ENCODE peak calls at places on chromosomes 5 and 9, in five cellular contexts. One of them, this sample, is unnamed.

GRCh38 chr9:29798599-29798998 is 2225.3 kb upstream of the C9orf72 start:
- DNase-seq in endodermal cell: no peak
- DNase-seq in RWPE1: peak; percentile 9
- DNase-seq in HCT116: no peak
- DNase-seq in H9: no peak
- DNase-seq in this sample: no peak

GRCh38 chr9:110578896-110579752 is at the start of gene SVEP1:
- DNase-seq in endodermal cell: peak; percentile 84
- DNase-seq in RWPE1: peak; percentile 42
- DNase-seq in HCT116: no peak
- DNase-seq in H9: peak; percentile 61
- DNase-seq in this sample: no peak

GRCh38 chr5:135526924-135527323 is 8.8 kb downstream of the NEUROG1 start:
- DNase-seq in endodermal cell: no peak
- DNase-seq in RWPE1: no peak
- DNase-seq in HCT116: no peak
- DNase-seq in H9: no peak
- DNase-seq in this sample: no peak

GRCh38 chr5:77645158-77645994 is 6.9 kb upstream of the OTP start:
- DNase-seq in endodermal cell: peak; percentile 85
- DNase-seq in RWPE1: no peak
- DNase-seq in HCT116: peak; percentile 29
- DNase-seq in H9: peak; percentile 66
- DNase-seq in this sample: no peak

GRCh38 chr9:116494815-116495634 is 192.1 kb upstream of the TRIM32 start:
- DNase-seq in endodermal cell: peak; percentile 88
- DNase-seq in RWPE1: peak; percentile 30
- DNase-seq in HCT116: peak; percentile 35
- DNase-seq in H9: peak; percentile 65
- DNase-seq in this sample: no peak

GRCh38 chr9:110104201-110104845 is 103.6 kb downstream of the C9orf152 start:
- DNase-seq in endodermal cell: no peak
- DNase-seq in RWPE1: no peak
- DNase-seq in HCT116: no peak
- DNase-seq in H9: no peak
- DNase-seq in this sample: no peak

GRCh38 chr9:94108584-94108983 is 24.3 kb downstream of the PTPDC1 start:
- DNase-seq in endodermal cell: no peak
- DNase-seq in RWPE1: no peak
- DNase-seq in HCT116: no peak
- DNase-seq in H9: no peak
- DNase-seq in this sample: no peak

GRCh38 chr9:128068656-128069221 is 707 bp downstream of the SLC25A25 start:
- DNase-seq in endodermal cell: no peak
- DNase-seq in RWPE1: no peak
- DNase-seq in HCT116: no peak
- DNase-seq in H9: no peak
- DNase-seq in this sample: no peak

GRCh38 chr5:143557061-143557818 is 153.8 kb upstream of the NR3C1 start:
- DNase-seq in endodermal cell: no peak
- DNase-seq in RWPE1: no peak
- DNase-seq in HCT116: no peak
- DNase-seq in H9: no peak
- DNase-seq in this sample: no peak

GRCh38 chr9:128940271-128940921 is 7.0 kb downstream of the DOLK start:
- DNase-seq in endodermal cell: no peak
- DNase-seq in RWPE1: no peak
- DNase-seq in HCT116: no peak
- DNase-seq in H9: no peak
- DNase-seq in this sample: no peak

GRCh38 chr5:94793816-94794198 is 175.3 kb downstream of the SLF1 start:
- DNase-seq in endodermal cell: no peak
- DNase-seq in RWPE1: no peak
- DNase-seq in HCT116: no peak
- DNase-seq in H9: no peak
- DNase-seq in this sample: no peak

GRCh38 chr9:2657427-2657826 is 35.8 kb downstream of the VLDLR start:
- DNase-seq in endodermal cell: no peak
- DNase-seq in RWPE1: no peak
- DNase-seq in HCT116: no peak
- DNase-seq in H9: no peak
- DNase-seq in this sample: no peak

GRCh38 chr9:81492710-81493447 is 196.5 kb downstream of the TLE1 start:
- DNase-seq in endodermal cell: no peak
- DNase-seq in RWPE1: peak; percentile 55
- DNase-seq in HCT116: no peak
- DNase-seq in H9: no peak
- DNase-seq in this sample: no peak

GRCh38 chr5:136374003-136374402 is 8.7 kb upstream of the TRPC7 start:
- DNase-seq in endodermal cell: peak; percentile 60
- DNase-seq in RWPE1: peak; percentile 41
- DNase-seq in HCT116: no peak
- DNase-seq in H9: no peak
- DNase-seq in this sample: no peak

GRCh38 chr5:108136493-108136892 is 245.4 kb downstream of the FBXL17 start:
- DNase-seq in endodermal cell: no peak
- DNase-seq in RWPE1: no peak
- DNase-seq in HCT116: no peak
- DNase-seq in H9: no peak
- DNase-seq in this sample: no peak

GRCh38 chr9:22031664-22032411 is 22.7 kb upstream of the CDKN2B start:
- DNase-seq in endodermal cell: no peak
- DNase-seq in RWPE1: no peak
- DNase-seq in HCT116: no peak
- DNase-seq in H9: no peak
- DNase-seq in this sample: no peak

GRCh38 chr9:115849679-115850412 is 303.7 kb upstream of the PAPPA start:
- DNase-seq in endodermal cell: no peak
- DNase-seq in RWPE1: no peak
- DNase-seq in HCT116: no peak
- DNase-seq in H9: no peak
- DNase-seq in this sample: no peak

GRCh38 chr9:95807326-95807947 is 68.1 kb upstream of the ERCC6L2 start:
- DNase-seq in endodermal cell: no peak
- DNase-seq in RWPE1: no peak
- DNase-seq in HCT116: no peak
- DNase-seq in H9: no peak
- DNase-seq in this sample: no peak

GRCh38 chr5:57298295-57298984 is 124.6 kb downstream of the GPBP1 start:
- DNase-seq in endodermal cell: peak; percentile 94
- DNase-seq in RWPE1: peak; percentile 76
- DNase-seq in HCT116: peak; percentile 82
- DNase-seq in H9: peak; percentile 76
- DNase-seq in this sample: peak; percentile 96

GRCh38 chr9:14315754-14316573 is 2.0 kb upstream of the NFIB start:
- DNase-seq in endodermal cell: peak; percentile 82
- DNase-seq in RWPE1: no peak
- DNase-seq in HCT116: no peak
- DNase-seq in H9: peak; percentile 58
- DNase-seq in this sample: no peak

GRCh38 chr9:93677061-93677571 is 100.7 kb downstream of the PHF2 start:
- DNase-seq in endodermal cell: peak; percentile 25
- DNase-seq in RWPE1: no peak
- DNase-seq in HCT116: no peak
- DNase-seq in H9: peak; percentile 15
- DNase-seq in this sample: no peak

GRCh38 chr5:154899107-154899816 is 38.7 kb downstream of the GEMIN5 start:
- DNase-seq in endodermal cell: no peak
- DNase-seq in RWPE1: no peak
- DNase-seq in HCT116: no peak
- DNase-seq in H9: no peak
- DNase-seq in this sample: peak; percentile 47

GRCh38 chr5:96022971-96023370 is 61.3 kb upstream of the ELL2 start:
- DNase-seq in endodermal cell: no peak
- DNase-seq in RWPE1: no peak
- DNase-seq in HCT116: no peak
- DNase-seq in H9: no peak
- DNase-seq in this sample: no peak

GRCh38 chr9:83327323-83327722 is 210.9 kb downstream of the FRMD3 start:
- DNase-seq in endodermal cell: peak; percentile 58
- DNase-seq in RWPE1: no peak
- DNase-seq in HCT116: no peak
- DNase-seq in H9: no peak
- DNase-seq in this sample: no peak

GRCh38 chr9:135023389-135023788 is 64.1 kb upstream of the OLFM1 start:
- DNase-seq in endodermal cell: no peak
- DNase-seq in RWPE1: peak; percentile 97
- DNase-seq in HCT116: peak; percentile 12
- DNase-seq in H9: no peak
- DNase-seq in this sample: no peak

GRCh38 chr5:956941-957729 is 51.5 kb upstream of the NKD2 start:
- DNase-seq in endodermal cell: no peak
- DNase-seq in RWPE1: peak; percentile 53
- DNase-seq in HCT116: no peak
- DNase-seq in H9: peak; percentile 34
- DNase-seq in this sample: no peak

GRCh38 chr9:69549310-69550202 is 122.6 kb downstream of the APBA1 start:
- DNase-seq in endodermal cell: peak; percentile 60
- DNase-seq in RWPE1: peak; percentile 72
- DNase-seq in HCT116: peak; percentile 38
- DNase-seq in H9: no peak
- DNase-seq in this sample: no peak

GRCh38 chr5:90379652-90380051 is 29.9 kb downstream of the CETN3 start:
- DNase-seq in endodermal cell: no peak
- DNase-seq in RWPE1: no peak
- DNase-seq in HCT116: no peak
- DNase-seq in H9: no peak
- DNase-seq in this sample: no peak

GRCh38 chr9:19290103-19290502 is 59.6 kb downstream of the DENND4C start:
- DNase-seq in endodermal cell: no peak
- DNase-seq in RWPE1: no peak
- DNase-seq in HCT116: no peak
- DNase-seq in H9: no peak
- DNase-seq in this sample: no peak

GRCh38 chr5:3736926-3737325 is 141.3 kb downstream of the IRX1 start:
- DNase-seq in endodermal cell: no peak
- DNase-seq in RWPE1: no peak
- DNase-seq in HCT116: no peak
- DNase-seq in H9: no peak
- DNase-seq in this sample: no peak

GRCh38 chr5:137207023-137207760 is 291.9 kb downstream of the SPOCK1 start:
- DNase-seq in endodermal cell: no peak
- DNase-seq in RWPE1: no peak
- DNase-seq in HCT116: no peak
- DNase-seq in H9: no peak
- DNase-seq in this sample: no peak

DNA sequence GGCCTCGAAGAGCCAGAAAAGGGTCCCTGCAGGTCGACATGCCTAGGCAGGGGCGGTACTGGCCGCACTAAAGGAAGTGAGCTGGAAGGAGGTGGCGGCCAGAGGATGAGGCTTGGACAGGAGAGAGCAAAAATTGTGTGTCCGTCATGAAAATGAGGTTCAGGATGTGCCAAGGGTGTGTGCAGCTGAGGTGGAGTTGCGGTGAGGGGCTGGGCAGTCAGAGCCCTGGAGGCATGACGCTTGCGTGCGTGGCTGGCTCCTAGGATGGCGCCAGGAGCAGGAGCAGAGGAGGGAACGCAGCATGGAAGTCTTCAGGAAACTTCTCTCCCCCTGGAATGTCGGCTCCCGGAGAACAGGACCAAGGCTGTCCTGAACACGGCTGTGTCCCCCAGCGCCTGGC is 5.5 kb upstream of the PDLIM7 start:
- DNase-seq in endodermal cell: no peak
- DNase-seq in RWPE1: no peak
- DNase-seq in HCT116: no peak
- DNase-seq in H9: no peak
- DNase-seq in this sample: no peak
- H3K27ac ChIP-seq in endodermal cell: no peak overlapping the region
- H3K27ac ChIP-seq in RWPE1: peak overlapping the region; percentile 82
- H3K27ac ChIP-seq in HCT116: no peak overlapping the region
- H3K27ac ChIP-seq in H9: no peak overlapping the region
- H3K27ac ChIP-seq in this sample: no peak overlapping the region

DNA sequence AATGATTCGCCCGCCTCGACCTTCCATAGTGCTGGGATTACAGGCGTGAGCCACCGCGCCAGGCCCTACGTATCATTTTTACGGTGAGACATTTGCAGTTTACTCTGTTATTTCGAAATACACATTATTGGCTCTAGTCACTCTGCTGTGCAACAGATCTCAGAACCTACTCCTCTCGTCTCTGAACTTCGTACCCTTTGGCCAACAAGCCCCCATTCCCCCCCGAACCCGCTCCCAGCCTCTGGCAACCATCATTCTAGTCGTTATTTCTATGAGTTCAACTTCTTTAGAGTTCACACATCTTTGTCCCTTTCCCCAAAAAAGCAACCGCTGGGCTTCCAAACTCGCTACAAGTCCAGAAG is 736 bp downstream of the PTGR1 start:
- DNase-seq in endodermal cell: no peak
- DNase-seq in RWPE1: peak; percentile 34
- DNase-seq in HCT116: no peak
- DNase-seq in H9: no peak
- DNase-seq in this sample: no peak
- H3K27ac ChIP-seq in endodermal cell: no peak overlapping the region
- H3K27ac ChIP-seq in RWPE1: peak overlapping the region; percentile 87
- H3K27ac ChIP-seq in HCT116: peak overlapping the region; percentile 65
- H3K27ac ChIP-seq in H9: no peak overlapping the region
- H3K27ac ChIP-seq in this sample: peak overlapping the region; percentile 92

DNA sequence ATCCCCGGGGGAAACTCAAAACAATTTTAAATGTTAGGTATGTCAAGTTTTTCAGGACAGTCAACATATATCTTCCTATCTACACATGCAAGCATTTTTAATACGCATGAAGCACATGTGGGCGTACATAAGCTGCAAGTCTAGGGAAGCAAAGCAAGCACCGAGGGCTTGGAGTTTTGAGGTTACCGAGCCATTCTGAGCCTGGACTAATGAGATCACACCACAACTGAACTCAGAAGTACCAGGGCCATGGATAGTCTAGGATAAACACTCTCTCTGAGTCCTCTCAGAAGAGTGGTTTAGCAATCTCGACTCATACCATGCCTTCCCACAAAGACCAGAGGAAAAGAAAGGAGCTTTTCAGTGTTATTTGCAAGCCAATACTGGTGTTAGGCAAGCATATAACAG is 154.2 kb downstream of the AUH start:
- DNase-seq in endodermal cell: no peak
- DNase-seq in RWPE1: no peak
- DNase-seq in HCT116: no peak
- DNase-seq in H9: no peak
- DNase-seq in this sample: no peak
- H3K27ac ChIP-seq in endodermal cell: no peak overlapping the region
- H3K27ac ChIP-seq in RWPE1: peak overlapping the region; percentile 24
- H3K27ac ChIP-seq in HCT116: no peak overlapping the region
- H3K27ac ChIP-seq in H9: no peak overlapping the region
- H3K27ac ChIP-seq in this sample: peak overlapping the region; percentile 81

DNA sequence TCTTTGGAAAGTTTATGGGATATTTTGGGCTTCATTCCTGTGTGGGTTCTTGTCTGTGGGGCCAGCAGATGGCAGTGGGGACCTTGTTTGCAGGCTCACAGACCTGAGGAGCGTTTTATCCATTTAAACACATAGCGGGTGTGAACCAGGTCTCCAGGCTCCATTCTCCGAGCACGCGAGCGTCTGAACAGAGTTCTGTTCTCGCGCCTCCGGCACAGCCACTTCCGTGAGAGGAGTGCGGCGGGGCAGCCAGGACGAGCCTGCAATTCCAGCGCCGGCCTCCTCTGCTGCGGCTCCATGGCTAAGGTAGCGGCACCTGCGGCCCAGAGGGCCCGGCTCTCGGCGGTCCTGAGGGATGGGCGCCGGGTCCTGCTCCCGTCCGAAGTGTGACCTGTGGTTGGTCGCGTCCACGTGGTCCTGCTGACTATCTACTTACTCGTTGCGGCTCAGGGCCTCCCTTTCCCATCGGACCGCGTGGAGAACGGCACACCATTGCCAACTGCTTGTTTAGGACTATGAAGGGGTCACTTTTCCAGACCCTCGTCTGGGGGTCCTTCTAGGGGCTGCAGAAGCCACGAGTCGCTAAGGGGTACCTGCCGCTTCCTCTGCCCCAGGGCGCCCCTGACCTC is 7.3 kb downstream of the NRARP start:
- DNase-seq in endodermal cell: peak; percentile 83
- DNase-seq in RWPE1: no peak
- DNase-seq in HCT116: no peak
- DNase-seq in H9: peak; percentile 71
- DNase-seq in this sample: no peak
- H3K27ac ChIP-seq in endodermal cell: no peak overlapping the region
- H3K27ac ChIP-seq in RWPE1: no peak overlapping the region
- H3K27ac ChIP-seq in HCT116: peak overlapping the region; percentile 34
- H3K27ac ChIP-seq in H9: no peak overlapping the region
- H3K27ac ChIP-seq in this sample: no peak overlapping the region